ENCODE peak calls at places on chromosomes 2 and 18, in ten cellular contexts. W, N, P, D, B, X, F, T, I and Z are unnamed samples.

GRCh38 chr2:40451926-40452605 is at the start of gene SLC8A1:
- DNase-seq in W (peak), N (peak), P (peak), D (no peak), B (peak), X (no peak), F (peak), T (no peak), I (peak), Z (peak)

GRCh38 chr2:176107731-176108181 is 676 bp downstream of the HOXD11 start:
- DNase-seq in W (no peak), N (no peak), P (no peak), D (no peak), B (no peak), X (no peak), F (peak), T (no peak), I (no peak), Z (peak)

GRCh38 chr2:109467701-109468100 is 146.1 kb downstream of the SEPTIN10 start:
- DNase-seq in W (no peak), N (no peak), P (no peak), D (no peak), B (no peak), X (peak), F (peak), T (no peak), I (no peak), Z (no peak)

GRCh38 chr18:78915446-78916008 is 64.1 kb upstream of the SALL3 start:
- DNase-seq in W (no peak), N (no peak), P (no peak), D (no peak), B (no peak), X (no peak), F (no peak), T (no peak), I (no peak), Z (peak)

GRCh38 chr2:172270278-172271079 is 156.9 kb upstream of the ITGA6 start:
- DNase-seq in W (no peak), N (no peak), P (no peak), D (peak), B (peak), X (no peak), F (no peak), T (no peak), I (peak), Z (no peak)

GRCh38 chr2:56053679-56054078 is 130.1 kb upstream of the EFEMP1 start:
- DNase-seq in W (no peak), N (no peak), P (no peak), D (no peak), B (no peak), X (no peak), F (no peak), T (no peak), I (no peak), Z (no peak)

GRCh38 chr2:231017250-231017636 is 20.1 kb upstream of the C2orf72 start:
- DNase-seq in W (no peak), N (no peak), P (peak), D (no peak), B (no peak), X (no peak), F (no peak), T (no peak), I (no peak), Z (no peak)

GRCh38 chr2:174174741-174175140 is 73.6 kb downstream of the OLA1 start:
- DNase-seq in W (no peak), N (no peak), P (no peak), D (no peak), B (no peak), X (no peak), F (no peak), T (no peak), I (no peak), Z (no peak)

GRCh38 chr2:128773641-128774319 is 455.1 kb upstream of the HS6ST1 start:
- DNase-seq in W (no peak), N (no peak), P (no peak), D (no peak), B (no peak), X (peak), F (peak), T (no peak), I (no peak), Z (peak)

GRCh38 chr2:55743583-55743982 is 49.9 kb upstream of the PNPT1 start:
- DNase-seq in W (peak), N (no peak), P (peak), D (no peak), B (no peak), X (no peak), F (no peak), T (peak), I (peak), Z (no peak)

GRCh38 chr2:231614559-231615057 is 21.9 kb downstream of the TEX44 start:
- DNase-seq in W (no peak), N (no peak), P (no peak), D (peak), B (no peak), X (no peak), F (no peak), T (no peak), I (no peak), Z (no peak)

GRCh38 chr2:222569826-222570225 is 86.1 kb downstream of the FARSB start:
- DNase-seq in W (peak), N (no peak), P (peak), D (no peak), B (no peak), X (no peak), F (no peak), T (no peak), I (peak), Z (no peak)

GRCh38 chr18:13376841-13377351 is 158.3 kb downstream of the LDLRAD4 start:
- DNase-seq in W (no peak), N (no peak), P (no peak), D (no peak), B (no peak), X (peak), F (peak), T (no peak), I (no peak), Z (peak)

GRCh38 chr18:62808116-62808515 is 92.8 kb downstream of the PHLPP1 start:
- DNase-seq in W (no peak), N (no peak), P (no peak), D (no peak), B (no peak), X (no peak), F (no peak), T (no peak), I (no peak), Z (no peak)

GRCh38 chr2:47905454-47906260 is 641 bp downstream of the FBXO11 start:
- DNase-seq in W (peak), N (peak), P (peak), D (peak), B (peak), X (peak), F (peak), T (no peak), I (peak), Z (peak)

GRCh38 chr2:47908682-47909081 is 2.4 kb upstream of the FBXO11 start:
- DNase-seq in W (no peak), N (no peak), P (no peak), D (no peak), B (no peak), X (no peak), F (no peak), T (no peak), I (no peak), Z (no peak)

GRCh38 chr2:47904903-47905453 is 1.3 kb downstream of the FBXO11 start:
- DNase-seq in W (no peak), N (peak), P (no peak), D (peak), B (peak), X (no peak), F (no peak), T (peak), I (no peak), Z (peak)

GRCh38 chr2:47906261-47907096 is at the start of gene FBXO11:
- DNase-seq in W (peak), N (peak), P (peak), D (peak), B (peak), X (peak), F (peak), T (peak), I (peak), Z (peak)

GRCh38 chr2:47907097-47907781 is 941 bp upstream of the FBXO11 start:
- DNase-seq in W (peak), N (no peak), P (no peak), D (peak), B (no peak), X (no peak), F (no peak), T (peak), I (no peak), Z (no peak)
- TF ChIP-seq CTCF in W (no peak), N (peak), P (no peak), D (no peak), B (no peak), X (no peak), F (no peak), T (no peak), I (no peak), Z (no peak)

GRCh38 chr2:191245046-191245868 is at the start of gene MYO1B:
- DNase-seq in W (peak), N (peak), P (peak), D (peak), B (peak), X (peak), F (peak), T (peak), I (peak), Z (peak)
- TF ChIP-seq CTCF in W (peak), N (peak), P (no peak), D (peak), B (peak), X (peak), F (no peak), T (peak), I (peak), Z (peak)

GRCh38 chr2:67479256-67479655 is 82.1 kb downstream of the ETAA1 start:
- DNase-seq in W (peak), N (no peak), P (no peak), D (no peak), B (no peak), X (no peak), F (no peak), T (no peak), I (no peak), Z (no peak)

GRCh38 chr2:67471681-67472080 is 74.5 kb downstream of the ETAA1 start:
- DNase-seq in W (peak), N (no peak), P (no peak), D (no peak), B (no peak), X (no peak), F (no peak), T (no peak), I (peak), Z (no peak)

DNA sequence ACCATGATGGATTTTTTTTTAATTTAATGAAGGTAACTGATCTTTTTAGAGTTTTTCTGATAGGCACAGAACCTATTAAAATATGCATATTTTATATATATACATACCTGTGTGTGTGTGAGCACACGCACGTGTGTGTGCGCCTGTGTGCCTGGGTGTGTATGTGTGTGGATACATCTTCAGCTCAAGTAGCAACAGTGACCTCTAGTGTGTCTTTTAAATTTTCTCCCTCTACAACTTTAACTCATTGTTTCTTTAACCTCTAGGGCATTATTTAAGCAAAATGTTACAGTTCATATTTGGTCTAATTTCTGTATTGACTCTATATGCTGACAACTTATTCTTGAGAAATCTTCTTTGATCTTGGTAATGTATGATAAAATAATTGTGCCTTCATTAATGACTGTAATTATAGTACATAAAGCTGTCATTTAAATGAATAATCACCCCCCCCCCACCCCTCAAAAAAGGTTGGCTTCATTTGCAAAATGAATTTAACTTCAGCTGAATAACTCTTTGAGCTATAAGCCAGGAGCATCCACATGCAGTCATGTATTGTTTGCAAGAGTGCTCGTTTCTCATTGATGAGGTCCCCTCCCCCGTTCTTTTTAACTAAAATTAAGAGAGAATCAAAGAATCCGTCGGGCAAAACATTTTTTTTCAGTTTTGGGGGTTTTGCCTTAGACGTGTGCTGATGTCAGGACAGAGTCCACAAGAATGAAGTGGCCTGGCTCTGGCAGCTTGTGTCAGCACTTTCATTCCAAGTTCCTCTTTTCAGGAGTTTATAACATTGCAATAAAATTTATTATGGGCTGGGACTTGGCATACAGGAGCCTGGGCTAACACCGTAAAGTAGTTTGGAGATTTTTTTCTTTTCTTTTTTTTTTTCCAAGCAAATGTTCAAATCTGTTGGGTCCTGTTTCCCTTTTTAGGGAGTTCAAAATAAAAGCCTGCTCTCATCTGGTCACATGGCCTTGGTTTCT is 80.0 kb downstream of the ETAA1 start:
- DNase-seq in W (peak), N (no peak), P (peak), D (no peak), B (peak), X (no peak), F (peak), T (peak), I (peak), Z (no peak)
- TF ChIP-seq CTCF in W (peak), N (no peak), P (peak), D (peak), B (peak), X (peak), F (no peak), T (peak), I (peak), Z (peak)

GRCh38 chr18:75898666-75899065 is 471.2 kb upstream of the SMIM21 start:
- DNase-seq in W (no peak), N (no peak), P (no peak), D (no peak), B (no peak), X (no peak), F (no peak), T (no peak), I (no peak), Z (no peak)

GRCh38 chr18:75895135-75895534 is 467.6 kb upstream of the SMIM21 start:
- DNase-seq in W (no peak), N (no peak), P (no peak), D (no peak), B (no peak), X (no peak), F (no peak), T (no peak), I (no peak), Z (no peak)

DNA sequence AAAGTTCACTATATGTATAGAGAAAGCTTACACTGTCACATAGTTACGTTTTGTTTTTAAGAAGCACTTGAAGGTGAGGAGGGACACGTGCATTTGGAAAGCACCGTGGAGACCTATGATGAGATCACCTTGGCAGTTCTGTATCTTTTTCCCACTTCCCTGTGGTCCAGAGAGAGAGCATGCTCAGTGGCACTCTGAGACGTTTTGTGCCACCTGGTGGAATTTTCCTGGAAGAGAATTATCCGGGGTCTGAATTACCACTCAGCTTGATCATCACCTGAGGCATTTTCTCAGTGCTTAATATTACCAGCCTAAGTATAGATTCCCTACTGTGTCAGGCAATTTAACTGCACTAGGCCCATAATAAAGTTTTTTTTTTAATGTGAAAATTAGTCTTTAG is 469.4 kb upstream of the SMIM21 start:
- DNase-seq in W (no peak), N (peak), P (no peak), D (no peak), B (peak), X (no peak), F (no peak), T (peak), I (no peak), Z (no peak)
- TF ChIP-seq CTCF in W (no peak), N (no peak), P (no peak), D (no peak), B (peak), X (no peak), F (no peak), T (peak), I (no peak), Z (peak)

DNA sequence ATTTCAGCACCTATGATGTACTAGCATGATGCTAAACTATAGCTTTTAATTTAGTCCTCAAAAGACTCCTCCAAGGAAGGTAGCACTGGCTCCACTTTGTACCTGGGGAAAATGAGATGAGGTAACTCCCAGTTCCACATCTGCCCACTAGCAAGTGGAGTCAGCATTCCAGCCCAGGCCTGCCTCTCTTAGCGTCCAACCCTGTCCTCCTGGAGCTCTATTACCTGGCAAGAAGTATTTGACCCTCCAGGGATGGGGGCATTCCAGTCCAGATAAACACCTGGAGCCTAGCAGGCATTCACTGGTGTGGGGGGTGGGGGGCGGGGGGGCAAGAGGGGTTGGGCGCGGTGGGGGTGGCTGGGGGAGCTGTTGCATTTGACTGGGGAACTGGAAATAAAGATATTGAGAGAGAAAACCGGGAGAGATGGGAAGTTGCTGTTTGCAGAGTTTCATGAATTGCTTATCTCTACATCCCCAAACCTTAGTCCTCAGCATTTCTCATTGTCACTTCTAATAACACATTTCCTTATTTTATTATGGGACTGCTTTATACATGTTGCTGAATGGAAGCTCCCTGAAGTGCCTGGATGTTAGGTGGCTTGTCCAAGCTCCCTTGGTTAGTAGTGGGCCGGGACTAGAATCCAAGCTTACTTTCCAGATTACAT is 22.0 kb upstream of the FZD5 start:
- DNase-seq in W (no peak), N (no peak), P (no peak), D (no peak), B (no peak), X (no peak), F (no peak), T (peak), I (no peak), Z (no peak)
- TF ChIP-seq CTCF in W (no peak), N (no peak), P (no peak), D (no peak), B (no peak), X (no peak), F (no peak), T (no peak), I (no peak), Z (no peak)

GRCh38 chr2:7089284-7089683 is 172.1 kb downstream of the RNF144A start:
- DNase-seq in W (no peak), N (no peak), P (no peak), D (no peak), B (no peak), X (no peak), F (no peak), T (no peak), I (no peak), Z (no peak)

GRCh38 chr2:7084601-7085000 is 167.4 kb downstream of the RNF144A start:
- DNase-seq in W (peak), N (no peak), P (no peak), D (no peak), B (no peak), X (no peak), F (no peak), T (no peak), I (no peak), Z (no peak)

GRCh38 chr2:7083580-7084509 is 166.6 kb downstream of the RNF144A start:
- DNase-seq in W (peak), N (peak), P (peak), D (no peak), B (peak), X (no peak), F (no peak), T (peak), I (peak), Z (no peak)
- TF ChIP-seq CTCF in W (peak), N (peak), P (peak), D (peak), B (peak), X (peak), F (no peak), T (peak), I (peak), Z (peak)